ENCODE peak calls at places on chromosomes 1 and 21, in six cellular contexts. O is IMR-90, B is SK-N-SH, X is K562, G is A549, E is HepG2. Z is an unnamed sample.

GRCh38 chr1:238119060-238119459 is 228.3 kb upstream of the ZP4 start:
- DNase-seq in O (no peak), B (no peak), X (no peak), G (no peak), E (no peak), Z (no peak)

GRCh38 chr1:24193046-24193445 is 6.0 kb upstream of the IFNLR1 start:
- DNase-seq in O (peak; percentile 41), B (no peak), X (no peak), G (peak; percentile 43), E (no peak), Z (no peak)

GRCh38 chr1:153361129-153362109 is 3.8 kb downstream of the S100A9 start:
- DNase-seq in O (no peak), B (no peak), X (no peak), G (no peak), E (no peak), Z (no peak)

GRCh38 chr1:114298059-114298458 is 144.4 kb upstream of the SYT6 start:
- DNase-seq in O (no peak), B (no peak), X (no peak), G (no peak), E (no peak), Z (no peak)

GRCh38 chr1:2583331-2583791 is 3.2 kb upstream of the PRXL2B start:
- DNase-seq in O (no peak), B (no peak), X (no peak), G (no peak), E (no peak), Z (no peak)

GRCh38 chr1:153288634-153289275 is 24.0 kb downstream of the PGLYRP3 start:
- DNase-seq in O (no peak), B (peak; percentile 50), X (peak; percentile 85), G (peak; percentile 35), E (no peak), Z (no peak)

GRCh38 chr1:173148971-173149370 is 58.2 kb downstream of the TNFSF4 start:
- DNase-seq in O (peak; percentile 51), B (no peak), X (no peak), G (no peak), E (no peak), Z (no peak)

GRCh38 chr21:43986544-43987451 is 25.3 kb upstream of the TRAPPC10 start:
- DNase-seq in O (no peak), B (peak; percentile 27), X (no peak), G (no peak), E (no peak), Z (no peak)

GRCh38 chr1:29563571-29563970 is 327.2 kb downstream of the PTPRU start:
- DNase-seq in O (peak; percentile 61), B (no peak), X (peak; percentile 17), G (no peak), E (no peak), Z (no peak)

GRCh38 chr1:33607444-33608005 is 135.1 kb downstream of the ZSCAN20 start:
- DNase-seq in O (no peak), B (no peak), X (no peak), G (no peak), E (no peak), Z (no peak)
- TF ChIP-seq SMC3 in O (no peak), B (no peak), X (no peak), G (no peak), E (no peak), Z (no peak)

DNA sequence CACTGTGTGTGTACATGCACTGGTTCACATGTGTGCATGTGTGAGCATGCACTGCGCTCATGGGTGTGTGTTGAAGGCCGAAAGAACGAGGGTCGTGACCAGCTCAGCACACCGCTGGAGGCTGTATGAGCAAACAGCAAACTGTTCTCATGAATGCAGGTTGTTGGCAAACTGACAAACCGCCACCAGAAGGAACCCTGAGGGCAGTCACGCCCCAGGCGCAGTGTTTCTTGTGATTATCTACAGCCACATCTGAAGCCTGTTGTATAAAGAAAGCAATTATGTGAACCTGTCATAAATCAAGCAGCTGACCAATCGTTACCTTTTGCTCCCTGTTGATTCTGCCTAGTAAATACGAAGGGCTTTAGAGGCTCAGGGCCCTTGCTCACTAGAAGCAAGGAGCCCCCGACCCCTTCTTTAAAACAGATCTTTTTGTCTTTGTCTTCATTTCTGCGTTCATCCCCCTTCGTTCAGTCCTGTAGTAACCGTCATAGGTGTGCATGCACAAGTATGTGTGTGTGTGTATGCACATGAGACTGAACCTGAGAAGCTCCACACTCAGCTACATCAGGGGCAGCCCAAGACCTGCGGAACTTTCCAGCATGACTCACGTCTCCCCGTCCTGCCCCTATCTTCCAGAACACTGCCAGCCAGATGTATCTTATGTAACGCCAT is 16.8 kb upstream of the RIPK4 start:
- DNase-seq in O (no peak), B (no peak), X (no peak), G (peak; percentile 68), E (no peak), Z (no peak)
- TF ChIP-seq SMC3 in O (no peak), B (no peak), X (no peak), G (no peak), E (no peak), Z (no peak)

DNA sequence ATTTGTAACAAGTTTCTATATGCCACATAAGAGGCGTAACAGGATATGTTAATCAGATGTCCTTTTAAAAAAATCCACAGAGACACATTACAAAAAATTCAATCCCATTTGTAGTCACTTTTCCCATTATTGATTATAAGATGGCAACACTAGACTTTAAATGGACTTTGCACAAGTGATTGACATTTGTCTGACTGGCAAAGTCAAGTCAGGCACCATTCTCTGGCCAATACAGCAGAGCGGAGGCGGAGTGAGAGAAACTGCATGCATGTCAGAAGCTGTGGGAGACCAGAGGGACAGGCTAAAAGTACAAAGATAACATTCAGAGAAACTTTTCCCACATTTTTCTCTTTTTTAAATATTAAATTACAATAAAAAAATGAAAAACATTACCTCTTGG is 28.1 kb upstream of the RGS5 start:
- DNase-seq in O (no peak), B (no peak), X (no peak), G (no peak), E (no peak), Z (no peak)
- TF ChIP-seq SMC3 in O (no peak), B (no peak), X (no peak), G (no peak), E (no peak), Z (no peak)

GRCh38 chr1:93244298-93245069 is 64.0 kb downstream of the CCDC18 start:
- DNase-seq in O (no peak), B (no peak), X (no peak), G (no peak), E (no peak), Z (no peak)
- TF ChIP-seq SMC3 in O (no peak), B (no peak), X (no peak), G (no peak), E (no peak), Z (no peak)

GRCh38 chr1:180184041-180184440 is 29.4 kb downstream of the QSOX1 start:
- DNase-seq in O (no peak), B (no peak), X (no peak), G (no peak), E (no peak), Z (no peak)
- TF ChIP-seq SMC3 in O (no peak), B (no peak), X (no peak), G (no peak), E (no peak), Z (no peak)

GRCh38 chr1:159168043-159168442 is 3.4 kb upstream of the CADM3 start:
- DNase-seq in O (no peak), B (no peak), X (no peak), G (no peak), E (no peak), Z (no peak)

GRCh38 chr1:159161719-159162026 is 9.7 kb upstream of the CADM3 start:
- DNase-seq in O (no peak), B (no peak), X (no peak), G (no peak), E (no peak), Z (no peak)

GRCh38 chr1:159161001-159161718 is 10.3 kb upstream of the CADM3 start:
- DNase-seq in O (peak; percentile 86), B (peak; percentile 64), X (peak; percentile 78), G (peak; percentile 77), E (peak; percentile 54), Z (peak; percentile 51)

GRCh38 chr1:159162511-159163265 is 8.7 kb upstream of the CADM3 start:
- DNase-seq in O (no peak), B (no peak), X (no peak), G (no peak), E (no peak), Z (no peak)

GRCh38 chr1:159163609-159164008 is 7.8 kb upstream of the CADM3 start:
- DNase-seq in O (no peak), B (no peak), X (no peak), G (no peak), E (no peak), Z (no peak)
- TF ChIP-seq SMC3 in O (no peak), B (no peak), X (no peak), G (no peak), E (no peak), Z (no peak)

DNA sequence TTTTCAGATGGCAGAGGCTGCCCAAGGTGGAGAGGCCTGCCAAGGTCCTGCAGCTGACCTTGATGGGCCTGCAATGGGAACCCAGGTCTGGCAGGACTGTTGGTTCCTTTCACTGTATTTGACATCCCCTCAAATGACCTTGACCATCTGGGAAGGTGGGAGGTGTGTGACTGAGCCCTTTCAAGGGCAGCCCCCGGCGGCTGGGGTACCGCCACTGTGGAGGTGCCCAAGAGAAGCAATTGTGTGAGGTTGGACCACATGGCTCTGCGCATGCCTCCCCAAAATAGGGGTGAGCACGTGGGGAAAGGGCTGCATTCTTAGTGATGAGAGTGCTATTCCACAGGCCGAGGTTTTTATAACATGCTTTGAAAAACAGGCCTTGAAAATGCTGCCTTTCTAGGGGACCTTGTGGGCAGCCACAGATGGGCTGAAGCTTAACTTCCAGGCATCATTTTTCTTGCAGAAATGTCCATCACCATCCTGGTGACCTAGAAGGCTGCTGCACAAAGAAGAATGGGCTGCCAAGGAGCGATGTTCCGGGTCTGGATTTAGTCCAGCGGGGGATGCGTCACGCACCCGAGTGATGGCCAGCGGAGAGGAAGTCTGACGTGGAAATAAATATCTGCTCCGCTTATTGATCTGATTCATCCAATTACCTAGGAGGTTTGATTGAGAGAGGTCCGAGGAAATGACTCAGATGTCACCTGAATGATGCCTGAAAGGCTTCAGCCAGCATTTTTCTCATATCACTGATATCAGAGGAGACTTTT is 16.5 kb upstream of the UTS2 start:
- DNase-seq in O (peak; percentile 35), B (no peak), X (peak; percentile 12), G (no peak), E (no peak), Z (no peak)
- TF ChIP-seq SMC3 in O (no peak), B (no peak), X (no peak), G (no peak), E (no peak), Z (no peak)

DNA sequence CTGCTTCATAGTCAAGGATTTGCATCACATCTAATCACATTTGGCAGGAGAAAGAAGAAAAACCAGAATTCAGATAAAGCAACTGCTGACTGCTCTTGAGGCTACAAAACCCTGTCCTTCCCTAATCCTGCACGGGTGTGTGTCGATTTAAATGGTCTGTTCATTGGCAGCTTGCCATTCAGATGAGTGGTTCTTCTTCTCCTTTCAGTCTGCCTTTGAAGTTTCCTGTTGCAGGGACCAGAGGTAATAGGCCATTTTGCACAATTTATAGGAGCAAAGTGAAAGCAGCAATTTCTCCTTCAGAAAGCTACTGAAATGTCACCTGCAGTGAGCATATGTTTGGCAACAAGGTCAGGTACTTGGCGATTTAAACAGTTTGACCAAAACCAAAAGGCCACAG is 215.3 kb downstream of the OLFM3 start:
- DNase-seq in O (no peak), B (peak; percentile 3), X (no peak), G (no peak), E (no peak), Z (no peak)
- TF ChIP-seq SMC3 in O (no peak), B (no peak), X (no peak), G (no peak), E (no peak), Z (no peak)